ENCODE peak calls at places on chromosomes 3 and 15, in five cellular contexts. Q is GM23338, K is ovary, Z is mucosa of descending colon, B is lower lobe of right lung. M is an unnamed sample. For H3K4me1, the result is how much of the 10 kb centered on the place peaks cover.

GRCh38 chr3:155382396-155383042 is 89.0 kb upstream of the STRIT1 start:
- DNase-seq in Q (peak), K (peak), Z (peak), B (peak), M (peak)

GRCh38 chr15:29089731-29090616 is 179.6 kb downstream of the NSMCE3 start:
- DNase-seq in Q (peak), K (no peak), Z (no peak), B (no peak), M (no peak)

GRCh38 chr3:134638385-134639020 is 12.3 kb downstream of the KY start:
- DNase-seq in Q (no peak), K (no peak), Z (no peak), B (no peak), M (no peak)

GRCh38 chr3:39981547-39982184 is 172.3 kb downstream of the MYRIP start:
- DNase-seq in Q (no peak), K (no peak), Z (no peak), B (no peak), M (no peak)

GRCh38 chr15:69591905-69592508 is 139.4 kb downstream of the RPLP1 start:
- DNase-seq in Q (no peak), K (no peak), Z (no peak), B (no peak), M (no peak)

GRCh38 chr3:154956815-154957214 is 123.3 kb upstream of the MME start:
- DNase-seq in Q (no peak), K (no peak), Z (no peak), B (no peak), M (no peak)

GRCh38 chr3:160951677-160952487 is 153.3 kb downstream of the B3GALNT1 start:
- DNase-seq in Q (no peak), K (no peak), Z (no peak), B (no peak), M (no peak)

GRCh38 chr15:69305933-69306568 is 7.3 kb downstream of the PAQR5 start:
- DNase-seq in Q (no peak), K (no peak), Z (no peak), B (no peak), M (no peak)

GRCh38 chr3:17820704-17821103 is 78.3 kb upstream of the TBC1D5 start:
- DNase-seq in Q (no peak), K (no peak), Z (no peak), B (no peak), M (no peak)

GRCh38 chr3:190026154-190026553 is 94.5 kb downstream of the P3H2 start:
- DNase-seq in Q (no peak), K (no peak), Z (no peak), B (no peak), M (no peak)

GRCh38 chr3:23915537-23916108 is 1.2 kb downstream of the NKIRAS1 start:
- DNase-seq in Q (no peak), K (peak), Z (no peak), B (no peak), M (no peak)

GRCh38 chr3:5016218-5017161 is 37.3 kb downstream of the BHLHE40 start:
- DNase-seq in Q (no peak), K (no peak), Z (peak), B (peak), M (no peak)

GRCh38 chr3:119672791-119673190 is 4.4 kb downstream of the COX17 start:
- DNase-seq in Q (no peak), K (no peak), Z (no peak), B (no peak), M (no peak)

GRCh38 chr3:49967307-49967706 is 27.4 kb downstream of the RBM6 start:
- DNase-seq in Q (no peak), K (no peak), Z (no peak), B (no peak), M (no peak)
- H3K4me1 ChIP-seq in Q (under half), K (under half), Z (under half), B (under half), M (under half)

GRCh38 chr3:56923546-56924224 is 121.9 kb upstream of the ARHGEF3 start:
- DNase-seq in Q (peak), K (peak), Z (peak), B (no peak), M (no peak)

GRCh38 chr3:56930706-56931105 is 129.0 kb upstream of the ARHGEF3 start:
- DNase-seq in Q (no peak), K (no peak), Z (no peak), B (no peak), M (no peak)

GRCh38 chr3:56929809-56930615 is 128.3 kb upstream of the ARHGEF3 start:
- DNase-seq in Q (no peak), K (no peak), Z (no peak), B (no peak), M (no peak)

GRCh38 chr3:56928379-56929068 is 126.8 kb upstream of the ARHGEF3 start:
- DNase-seq in Q (peak), K (no peak), Z (no peak), B (no peak), M (no peak)

GRCh38 chr3:56926513-56927282 is 124.9 kb upstream of the ARHGEF3 start:
- DNase-seq in Q (no peak), K (no peak), Z (no peak), B (no peak), M (no peak)
- TF ChIP-seq CTCF in Q (no peak), K (no peak), Z (no peak), B (no peak), M (no peak)

DNA sequence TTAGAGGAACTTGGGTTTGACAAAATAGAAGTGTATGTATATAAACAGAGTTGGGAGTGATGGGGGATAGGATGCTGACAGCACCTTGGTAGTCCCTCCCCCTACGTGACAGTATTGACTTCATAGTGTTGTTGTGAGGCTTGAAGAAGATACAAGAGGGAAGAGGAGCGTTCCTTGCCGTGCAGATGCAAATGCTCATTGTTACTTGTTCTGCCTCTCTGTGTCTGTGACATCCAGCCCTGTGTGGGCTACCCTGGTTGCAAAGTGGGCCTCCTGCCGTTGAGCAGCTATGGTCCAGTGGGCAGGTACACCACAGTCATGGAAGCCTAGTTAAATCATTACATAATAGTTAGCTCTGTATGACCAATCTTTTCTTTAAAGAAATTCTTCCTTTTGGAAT is 45.0 kb downstream of the SMAD3 start:
- DNase-seq in Q (no peak), K (no peak), Z (no peak), B (no peak), M (no peak)
- H3K4me1 ChIP-seq in Q (under half), K (under half), Z (under half), B (half or more), M (half or more)

GRCh38 chr3:127768346-127769008 is 53.8 kb downstream of the MGLL start:
- DNase-seq in Q (no peak), K (no peak), Z (peak), B (no peak), M (no peak)
- TF ChIP-seq CTCF in Q (no peak), K (no peak), Z (no peak), B (no peak), M (no peak)

M was measured in left lung.